ENCODE peak calls at places on chromosome 16, in six cellular contexts. V, I, M, N, E and W are unnamed samples.

GRCh38 chr16:63613701-63614100 is 1508.2 kb downstream of the CDH11 start:
- DNase-seq in M (peak; percentile 41), V (no peak), N (no peak), E (no peak), I (no peak), W (no peak)

GRCh38 chr16:56227936-56228335 is 36.6 kb downstream of the GNAO1 start:
- DNase-seq in E (no peak), M (no peak), V (no peak), I (no peak), N (no peak), W (no peak)

GRCh38 chr16:87598431-87598830 is 3.9 kb upstream of the JPH3 start:
- DNase-seq in I (no peak), M (no peak), V (no peak), E (no peak), N (no peak), W (no peak)

GRCh38 chr16:83187404-83187803 is 560.6 kb downstream of the CDH13 start:
- DNase-seq in V (no peak), E (no peak), I (no peak), M (no peak), N (no peak), W (no peak)

GRCh38 chr16:5838071-5838470 is 740.5 kb upstream of the EEF2KMT start:
- DNase-seq in E (no peak), V (no peak), M (no peak), I (no peak), N (no peak), W (no peak)

GRCh38 chr16:6633441-6633840 is 699.2 kb upstream of the RBFOX1 start:
- DNase-seq in I (no peak), V (no peak), M (no peak), N (no peak), E (no peak), W (no peak)

GRCh38 chr16:85554114-85554790 is 58.9 kb upstream of the GSE1 start:
- DNase-seq in M (peak; percentile 88), N (no peak), E (peak; percentile 81), I (peak; percentile 80), V (peak; percentile 78), W (peak; percentile 90)

GRCh38 chr16:56192971-56193936 is 2.0 kb downstream of the GNAO1 start:
- DNase-seq in E (no peak), M (no peak), V (no peak), N (no peak), I (no peak), W (no peak)

GRCh38 chr16:24685539-24686432 is 43.7 kb upstream of the TNRC6A start:
- DNase-seq in E (peak; percentile 56), V (peak; percentile 41), I (no peak), M (peak; percentile 58), N (no peak), W (no peak)

GRCh38 chr16:73036074-73036826 is 11.7 kb downstream of the ZFHX3 start:
- DNase-seq in I (no peak), E (no peak), V (no peak), N (no peak), M (no peak), W (no peak)

GRCh38 chr16:24838554-24839266 is 7.1 kb upstream of the SLC5A11 start:
- DNase-seq in N (no peak), M (peak; percentile 37), E (no peak), V (peak; percentile 39), I (no peak), W (no peak)

GRCh38 chr16:8850279-8850885 is 18.4 kb downstream of the CARHSP1 start:
- DNase-seq in V (peak; percentile 54), E (peak; percentile 57), N (no peak), M (no peak), I (no peak), W (peak; percentile 87)

GRCh38 chr16:63714876-63715275 is 1407.0 kb downstream of the CDH11 start:
- DNase-seq in M (no peak), I (no peak), V (no peak), N (peak; percentile 19), E (no peak), W (no peak)

GRCh38 chr16:4386452-4386813 is 14.8 kb downstream of the VASN start:
- DNase-seq in M (no peak), E (no peak), N (no peak), V (no peak), I (no peak), W (no peak)

GRCh38 chr16:67017810-67018488 is 11.0 kb upstream of the CBFB start:
- DNase-seq in V (peak; percentile 54), I (peak; percentile 98), E (peak; percentile 47), N (peak; percentile 78), M (peak; percentile 93), W (peak; percentile 86)

GRCh38 chr16:25052161-25052511 is 37.0 kb upstream of the ARHGAP17 start:
- DNase-seq in M (no peak), N (no peak), V (no peak), I (no peak), E (no peak), W (no peak)

GRCh38 chr16:85418978-85419491 is 194.1 kb upstream of the GSE1 start:
- DNase-seq in E (no peak), N (no peak), I (no peak), V (no peak), M (no peak), W (peak; percentile 41)

GRCh38 chr16:10037771-10038170 is 144.5 kb downstream of the GRIN2A start:
- DNase-seq in I (no peak), V (no peak), E (no peak), N (no peak), M (no peak), W (no peak)

GRCh38 chr16:56930516-56931252 is 1.3 kb upstream of the HERPUD1 start:
- DNase-seq in V (no peak), I (no peak), M (no peak), E (no peak), N (no peak), W (no peak)

GRCh38 chr16:46859719-46860152 is 24.4 kb upstream of the GPT2 start:
- DNase-seq in I (peak; percentile 83), V (no peak), M (peak; percentile 80), E (no peak), N (no peak), W (peak; percentile 31)

GRCh38 chr16:4159726-4160125 is 43.5 kb upstream of the ADCY9 start:
- DNase-seq in M (no peak), E (no peak), I (no peak), N (no peak), V (no peak), W (no peak)

GRCh38 chr16:80948886-80949502 is 57.7 kb downstream of the CMC2 start:
- DNase-seq in E (peak; percentile 32), V (peak; percentile 30), M (no peak), N (no peak), I (peak; percentile 31), W (peak; percentile 79)

GRCh38 chr16:87551487-87551886 is 50.8 kb upstream of the JPH3 start:
- DNase-seq in V (no peak), M (no peak), I (no peak), N (no peak), E (no peak), W (no peak)

GRCh38 chr16:54847609-54848008 is 83.1 kb upstream of the IRX5 start:
- DNase-seq in M (no peak), I (no peak), N (no peak), V (no peak), E (no peak), W (no peak)

GRCh38 chr16:71255721-71256120 is 25.2 kb upstream of the HYDIN start:
- DNase-seq in V (no peak), E (no peak), I (no peak), M (no peak), N (no peak), W (no peak)

GRCh38 chr16:59758848-59759247 is 1024.7 kb upstream of the GOT2 start:
- DNase-seq in M (no peak), E (no peak), N (no peak), I (no peak), V (no peak), W (no peak)
- TF ChIP-seq POLR2A in M (no peak), E (no peak), N (no peak), I (no peak), V (no peak), W (no peak)

GRCh38 chr16:51157698-51158097 is 6.6 kb upstream of the SALL1 start:
- DNase-seq in I (no peak), M (no peak), E (no peak), N (no peak), V (no peak), W (no peak)

GRCh38 chr16:51154271-51155171 is 3.5 kb upstream of the SALL1 start:
- DNase-seq in E (no peak), I (no peak), N (no peak), V (no peak), M (no peak), W (no peak)

GRCh38 chr16:51155199-51155607 is 4.1 kb upstream of the SALL1 start:
- DNase-seq in I (no peak), N (no peak), E (no peak), M (no peak), V (no peak), W (no peak)

GRCh38 chr16:51156836-51157235 is 5.8 kb upstream of the SALL1 start:
- DNase-seq in N (no peak), I (no peak), V (no peak), E (no peak), M (no peak), W (no peak)

GRCh38 chr16:51155901-51156810 is 5.1 kb upstream of the SALL1 start:
- DNase-seq in N (no peak), V (no peak), E (no peak), I (no peak), M (no peak), W (no peak)
- H3K4me3 ChIP-seq in N (peak overlapping the region; percentile 77), V (peak overlapping the region; percentile 23), E (no peak overlapping the region), I (no peak overlapping the region), M (peak overlapping the region; percentile 35), W (no peak overlapping the region)

GRCh38 chr16:12120331-12120981 is 143.9 kb downstream of the SNX29 start:
- DNase-seq in N (no peak), V (peak; percentile 18), E (peak; percentile 62), I (no peak), M (no peak), W (no peak)

GRCh38 chr16:12119037-12119436 is 142.5 kb downstream of the SNX29 start:
- DNase-seq in M (no peak), E (no peak), V (no peak), I (no peak), N (no peak), W (peak; percentile 1)

GRCh38 chr16:12122202-12122601 is 145.7 kb downstream of the SNX29 start:
- DNase-seq in M (no peak), V (no peak), N (no peak), I (no peak), E (no peak), W (no peak)

GRCh38 chr16:12120982-12121652 is 144.6 kb downstream of the SNX29 start:
- DNase-seq in N (no peak), I (no peak), M (no peak), V (no peak), E (no peak), W (no peak)

DNA sequence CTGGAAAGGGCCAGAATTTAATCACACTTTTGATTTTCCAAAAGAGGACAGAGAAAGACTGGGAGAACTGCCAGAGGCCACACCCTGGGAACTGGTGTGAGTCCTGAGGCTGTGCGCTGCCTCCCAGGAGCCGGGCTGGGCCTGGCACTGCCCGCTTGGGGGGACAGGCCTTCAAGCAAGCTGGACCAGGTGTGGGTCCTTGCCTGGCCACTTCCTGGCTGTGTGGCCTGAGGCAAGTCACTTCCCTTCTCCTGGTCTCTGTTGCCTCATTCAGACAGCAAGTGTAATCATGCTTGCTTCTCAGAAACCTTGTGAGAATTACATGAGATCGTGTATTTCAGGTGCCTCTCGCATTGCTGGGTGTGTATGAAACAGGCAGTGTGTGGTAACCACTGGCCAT is 143.0 kb downstream of the SNX29 start:
- DNase-seq in M (no peak), E (peak; percentile 35), V (peak; percentile 43), N (no peak), I (no peak), W (no peak)
- H3K4me1 ChIP-seq in M (no peaks in the 10 kb centered on the region), E (peaks cover 23% of the 10 kb centered on the region), V (peaks cover 17% of the 10 kb centered on the region), N (no peaks in the 10 kb centered on the region), I (peaks cover 4% of the 10 kb centered on the region), W (no peaks in the 10 kb centered on the region)

GRCh38 chr16:89727406-89728120 is 6.2 kb downstream of the ZNF276 start:
- DNase-seq in N (no peak), E (no peak), V (no peak), M (no peak), I (no peak), W (no peak)
- TF ChIP-seq POLR2A in N (no peak), E (no peak), V (no peak), M (no peak), I (no peak), W (no peak)